ENCODE peak calls at places on chromosomes 6 and 20, in seven cellular contexts. V is K562, E is cardiac muscle cell, W is fibroblast of lung, H is neural progenitor cell, U is gastrocnemius medialis, Q is PC-9. N is an unnamed sample.

GRCh38 chr6:161829186-161829794 is 555.4 kb upstream of the AGPAT4 start:
- DNase-seq in V (no peak), E (no peak), W (peak), H (peak), U (no peak), Q (no peak), N (no peak)

GRCh38 chr6:36874016-36874442 is 574 bp downstream of the PPIL1 start:
- DNase-seq in V (no peak), E (peak), W (peak), H (no peak), U (no peak), Q (no peak), N (peak)

GRCh38 chr6:15623282-15624116 is 39.3 kb downstream of the DTNBP1 start:
- DNase-seq in V (no peak), E (peak), W (no peak), H (no peak), U (no peak), Q (no peak), N (no peak)

GRCh38 chr6:125943528-125944433 is 12.8 kb upstream of the HINT3 start:
- DNase-seq in V (no peak), E (no peak), W (no peak), H (no peak), U (no peak), Q (no peak), N (no peak)

GRCh38 chr20:25296094-25297093 is 48.5 kb downstream of the PYGB start:
- DNase-seq in V (peak), E (peak), W (no peak), H (peak), U (peak), Q (peak), N (no peak)

GRCh38 chr6:74534485-74535211 is 671.2 kb downstream of the COL12A1 start:
- DNase-seq in V (no peak), E (peak), W (peak), H (no peak), U (no peak), Q (no peak), N (no peak)

GRCh38 chr6:154888426-154888825 is 106.7 kb upstream of the TIAM2 start:
- DNase-seq in V (no peak), E (no peak), W (peak), H (peak), U (no peak), Q (no peak), N (no peak)

GRCh38 chr6:4828187-4828698 is 52.0 kb downstream of the CDYL start:
- DNase-seq in V (no peak), E (no peak), W (no peak), H (no peak), U (no peak), Q (no peak), N (no peak)

GRCh38 chr6:159727717-159728440 is 573 bp downstream of the WTAP start:
- DNase-seq in V (no peak), E (peak), W (peak), H (no peak), U (no peak), Q (no peak), N (no peak)

GRCh38 chr6:56713285-56713684 is 70.6 kb upstream of the DST start:
- DNase-seq in V (no peak), E (peak), W (peak), H (no peak), U (peak), Q (peak), N (peak)

GRCh38 chr6:84568971-84569370 is 195.4 kb downstream of the TBX18 start:
- DNase-seq in V (no peak), E (peak), W (peak), H (peak), U (no peak), Q (no peak), N (no peak)

GRCh38 chr20:22389836-22390542 is 194.4 kb downstream of the FOXA2 start:
- DNase-seq in V (peak), E (peak), W (peak), H (no peak), U (no peak), Q (peak), N (no peak)

GRCh38 chr6:108630050-108630714 is 69.5 kb downstream of the FOXO3 start:
- DNase-seq in V (peak), E (no peak), W (peak), H (no peak), U (no peak), Q (no peak), N (no peak)

GRCh38 chr20:23386304-23387117 is 24.5 kb downstream of the GZF1 start:
- DNase-seq in V (no peak), E (no peak), W (no peak), H (no peak), U (no peak), Q (no peak), N (no peak)

GRCh38 chr20:9617062-9617461 is 102.7 kb downstream of the LAMP5 start:
- DNase-seq in V (peak), E (peak), W (peak), H (peak), U (peak), Q (peak), N (peak)
- TF ChIP-seq CTCF in V (peak), E (peak), W (peak), H (peak), U (peak), Q (peak), N (peak)

DNA sequence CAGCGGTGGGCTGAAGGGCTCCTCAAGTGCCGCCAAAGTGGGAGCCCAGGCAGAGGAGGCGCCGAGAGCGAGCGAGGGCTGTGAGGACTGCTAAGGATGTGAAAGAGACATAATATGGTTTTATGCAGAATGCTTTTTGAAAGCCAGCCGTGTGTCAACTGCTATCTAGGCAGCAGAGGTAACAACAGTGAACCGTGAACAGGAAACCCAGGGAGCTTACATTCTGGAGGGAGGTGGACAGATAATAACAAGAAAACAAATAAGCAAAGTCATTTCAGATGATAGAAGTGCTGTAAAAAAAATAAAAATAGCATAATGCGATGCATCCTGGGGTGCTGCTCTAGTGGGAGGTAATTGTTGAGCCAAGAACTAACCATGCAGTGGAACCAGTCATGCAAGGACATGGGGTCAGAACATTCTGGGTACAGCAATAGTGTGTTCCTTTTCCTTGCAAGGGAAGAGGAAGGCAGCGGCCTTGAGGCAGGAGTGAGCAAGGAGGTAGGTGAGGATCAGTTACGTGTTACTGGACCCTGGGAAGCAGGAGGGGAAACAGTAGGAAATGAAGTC is 134.4 kb upstream of the TMEM170B start:
- DNase-seq in V (no peak), E (no peak), W (no peak), H (no peak), U (no peak), Q (no peak), N (no peak)
- H3K27ac ChIP-seq in V (no peak), E (no peak), W (no peak), H (no peak), U (no peak), Q (no peak), N (no peak)

DNA sequence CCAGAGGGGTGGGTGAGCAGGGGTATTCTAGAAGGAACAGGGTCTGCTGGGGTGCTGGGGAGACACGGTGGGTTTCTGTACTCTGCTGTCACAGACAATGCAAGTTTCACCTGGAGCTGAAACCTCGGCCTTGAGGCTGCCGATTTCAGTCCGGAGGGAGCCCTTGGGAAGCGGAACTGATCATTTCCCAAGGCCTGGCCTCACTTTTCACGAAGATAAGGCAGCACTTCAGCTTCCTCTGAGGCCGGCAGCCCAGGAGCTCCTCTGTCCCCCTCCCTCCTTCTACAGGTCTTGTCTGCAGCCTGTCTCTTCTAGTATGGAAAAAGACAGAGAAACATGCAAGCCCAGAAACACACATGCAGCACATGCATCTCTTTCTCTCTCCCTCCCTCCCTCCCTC is 242.1 kb downstream of the CDC5L start:
- DNase-seq in V (no peak), E (peak), W (no peak), H (no peak), U (no peak), Q (no peak), N (no peak)
- TF ChIP-seq CTCF in V (no peak), E (no peak), W (no peak), H (no peak), U (no peak), Q (no peak), N (no peak)

GRCh38 chr6:117810269-117810668 is 96.8 kb upstream of the SLC35F1 start:
- DNase-seq in V (no peak), E (no peak), W (no peak), H (no peak), U (no peak), Q (no peak), N (no peak)
- H3K27ac ChIP-seq in V (no peak), E (no peak), W (no peak), H (no peak), U (no peak), Q (no peak), N (no peak)

DNA sequence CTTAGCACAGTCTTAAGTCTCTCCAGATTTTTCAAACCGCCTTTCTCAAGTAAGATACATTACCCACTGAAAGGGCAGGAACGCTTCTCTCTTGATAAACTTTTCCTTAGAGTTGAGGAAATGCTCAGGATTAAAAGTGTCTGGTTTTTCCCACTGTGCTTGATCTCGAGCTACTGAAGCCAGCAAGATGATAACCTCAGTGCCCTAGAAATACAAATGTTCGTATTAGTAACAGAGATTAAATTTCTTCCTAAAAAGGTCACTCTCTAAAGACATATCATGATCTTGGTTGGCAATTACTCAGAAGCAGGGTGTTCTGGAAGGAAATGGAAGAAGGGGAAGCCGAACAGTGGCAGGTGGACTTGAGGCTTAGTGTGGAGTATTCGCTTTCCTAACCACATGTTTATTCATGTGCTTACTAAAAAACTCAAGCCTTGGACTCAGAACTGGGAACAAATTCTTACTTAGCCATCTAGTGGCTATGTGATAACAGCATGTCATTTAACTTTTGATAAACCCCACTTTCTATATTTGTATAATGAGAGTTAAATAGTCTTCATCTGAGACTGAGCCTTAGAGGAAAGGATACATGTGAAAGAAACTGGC is 20.1 kb downstream of the C6orf141 start:
- DNase-seq in V (no peak), E (peak), W (peak), H (no peak), U (no peak), Q (no peak), N (no peak)
- TF ChIP-seq CTCF in V (peak), E (no peak), W (no peak), H (no peak), U (no peak), Q (peak), N (no peak)

GRCh38 chr20:33482581-33482980 is 7.3 kb upstream of the CBFA2T2 start:
- DNase-seq in V (no peak), E (no peak), W (no peak), H (no peak), U (no peak), Q (no peak), N (no peak)
- H3K27ac ChIP-seq in V (no peak), E (peak), W (no peak), H (no peak), U (no peak), Q (no peak), N (no peak)

GRCh38 chr20:44851545-44851944 is 34.0 kb upstream of the YWHAB start:
- DNase-seq in V (no peak), E (no peak), W (no peak), H (no peak), U (no peak), Q (no peak), N (no peak)

GRCh38 chr20:44850272-44850671 is 35.2 kb upstream of the YWHAB start:
- DNase-seq in V (no peak), E (no peak), W (no peak), H (no peak), U (no peak), Q (no peak), N (no peak)

GRCh38 chr20:44848254-44849015 is 37.1 kb upstream of the YWHAB start:
- DNase-seq in V (no peak), E (no peak), W (no peak), H (no peak), U (no peak), Q (no peak), N (no peak)

GRCh38 chr20:44850883-44851282 is 34.6 kb upstream of the YWHAB start:
- DNase-seq in V (no peak), E (no peak), W (no peak), H (no peak), U (no peak), Q (no peak), N (no peak)

DNA sequence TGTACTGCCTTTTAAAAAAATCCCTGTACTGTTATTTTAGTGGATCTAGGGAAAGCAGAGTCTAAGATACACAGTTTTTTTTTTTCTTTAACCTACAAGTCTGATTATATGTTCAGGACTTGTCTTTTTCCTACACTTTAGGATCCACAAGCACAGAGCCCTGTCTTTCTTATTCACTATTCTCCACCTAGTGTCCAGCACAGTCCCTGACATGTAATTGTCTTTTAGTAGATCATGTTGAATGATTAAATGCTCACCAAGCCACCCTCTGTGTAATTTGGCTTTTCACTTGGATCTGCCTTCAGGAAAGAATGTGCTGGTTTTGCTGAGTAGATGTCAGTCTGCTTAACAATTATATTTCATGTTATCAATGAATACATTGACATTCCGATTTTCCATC is 35.8 kb upstream of the YWHAB start:
- DNase-seq in V (no peak), E (no peak), W (no peak), H (peak), U (no peak), Q (no peak), N (no peak)
- TF ChIP-seq CTCF in V (no peak), E (no peak), W (no peak), H (peak), U (no peak), Q (peak), N (no peak)

GRCh38 chr6:75611011-75611701 is 9.5 kb downstream of the SENP6 start:
- DNase-seq in V (no peak), E (no peak), W (peak), H (no peak), U (no peak), Q (no peak), N (no peak)
- H3K27ac ChIP-seq in V (no peak), E (no peak), W (no peak), H (peak), U (peak), Q (no peak), N (peak)

DNA sequence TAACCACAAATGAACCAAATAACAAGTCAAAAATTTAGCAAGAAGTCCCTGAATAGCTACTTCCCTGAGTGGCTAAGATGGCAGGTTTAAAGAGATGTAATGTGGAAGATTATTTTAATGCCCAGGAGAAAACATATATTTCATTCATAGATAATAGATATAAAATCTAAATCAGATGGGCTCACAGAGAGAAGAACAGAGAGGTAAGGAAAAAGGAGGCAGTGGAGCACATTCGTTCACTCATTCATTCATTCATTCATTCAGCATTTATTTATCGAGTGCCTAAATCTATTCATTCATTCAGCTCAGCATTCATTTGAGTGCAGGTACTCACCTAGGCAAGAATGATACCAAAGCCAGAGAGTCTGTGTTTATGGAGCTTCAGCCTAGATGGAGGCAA is 32.1 kb upstream of the IYD start:
- DNase-seq in V (no peak), E (no peak), W (no peak), H (no peak), U (no peak), Q (no peak), N (no peak)
- TF ChIP-seq CTCF in V (no peak), E (no peak), W (no peak), H (no peak), U (no peak), Q (no peak), N (no peak)

GRCh38 chr20:58906894-58907293 is 54.4 kb downstream of the GNAS start:
- DNase-seq in V (no peak), E (peak), W (peak), H (no peak), U (peak), Q (no peak), N (no peak)

GRCh38 chr20:58909585-58909984 is 57.1 kb downstream of the GNAS start:
- DNase-seq in V (no peak), E (no peak), W (no peak), H (no peak), U (peak), Q (no peak), N (no peak)

GRCh38 chr20:58907481-58908137 is 55.1 kb downstream of the GNAS start:
- DNase-seq in V (peak), E (peak), W (peak), H (no peak), U (peak), Q (peak), N (peak)

GRCh38 chr20:58908941-58909340 is 56.4 kb downstream of the GNAS start:
- DNase-seq in V (no peak), E (no peak), W (no peak), H (no peak), U (peak), Q (no peak), N (no peak)

GRCh38 chr20:58908216-58908615 is 55.7 kb downstream of the GNAS start:
- DNase-seq in V (no peak), E (no peak), W (no peak), H (no peak), U (no peak), Q (no peak), N (no peak)
- H3K27ac ChIP-seq in V (peak), E (peak), W (peak), H (peak), U (peak), Q (peak), N (peak)

N was measured in psoas muscle.